ENCODE peak calls at places on chromosomes 1 and 21, in six cellular contexts. B is testis, Y is aorta, F is uterus, W is skeletal muscle cell, I is neuronal stem cell. J is an unnamed sample.

GRCh38 chr1:117810553-117810952 is 118.9 kb downstream of the GDAP2 start:
- DNase-seq in F (no peak), B (no peak), W (no peak), Y (no peak), I (no peak), J (no peak)

GRCh38 chr1:155942578-155943141 is 1.2 kb downstream of the RXFP4 start:
- DNase-seq in W (no peak), F (no peak), B (no peak), I (no peak), Y (peak), J (no peak)

GRCh38 chr21:36297938-36298572 is 21.9 kb upstream of the MORC3 start:
- DNase-seq in Y (peak), W (no peak), F (peak), I (no peak), B (peak), J (peak)

GRCh38 chr1:20266642-20267041 is 24.0 kb upstream of the VWA5B1 start:
- DNase-seq in Y (no peak), I (no peak), W (no peak), F (no peak), B (no peak), J (no peak)

GRCh38 chr1:43750083-43750482 is 42.7 kb downstream of the ST3GAL3 start:
- DNase-seq in W (no peak), F (no peak), B (no peak), I (no peak), Y (no peak), J (no peak)

GRCh38 chr21:22019766-22020165 is 1021.6 kb downstream of the NCAM2 start:
- DNase-seq in I (no peak), F (no peak), B (no peak), W (peak), Y (no peak), J (no peak)

GRCh38 chr1:44354268-44354839 is 703 bp downstream of the ERI3 start:
- DNase-seq in Y (no peak), I (no peak), W (peak), B (no peak), F (no peak), J (peak)

GRCh38 chr1:22428672-22429071 is 23.0 kb upstream of the ZBTB40 start:
- DNase-seq in B (peak), F (no peak), W (no peak), I (no peak), Y (no peak), J (peak)

GRCh38 chr1:8818325-8818775 is 910 bp upstream of the RERE start:
- DNase-seq in W (peak), I (no peak), Y (no peak), B (peak), F (peak), J (peak)

GRCh38 chr1:36384542-36385409 is 948 bp downstream of the STK40 start:
- DNase-seq in W (no peak), Y (peak), F (peak), B (peak), I (no peak), J (peak)

GRCh38 chr21:45639206-45640000 is 4.1 kb upstream of the PCBP3 start:
- DNase-seq in I (no peak), W (no peak), Y (no peak), F (no peak), B (no peak), J (no peak)

GRCh38 chr1:61334718-61335589 is 252.6 kb downstream of the NFIA start:
- DNase-seq in Y (peak), I (no peak), W (no peak), F (peak), B (peak), J (no peak)

GRCh38 chr1:156436319-156437043 is 64.1 kb downstream of the MEF2D start:
- DNase-seq in Y (no peak), B (no peak), W (no peak), I (no peak), F (no peak), J (no peak)

GRCh38 chr1:116769561-116769977 is 15.3 kb downstream of the CD2 start:
- DNase-seq in Y (no peak), F (no peak), W (peak), I (no peak), B (no peak), J (peak)

GRCh38 chr21:44920694-44921604 is at the start of gene ITGB2:
- DNase-seq in Y (no peak), W (no peak), I (no peak), F (no peak), B (no peak), J (no peak)

GRCh38 chr1:3285341-3285740 is 169.1 kb upstream of the ARHGEF16 start:
- DNase-seq in W (no peak), B (no peak), Y (no peak), I (no peak), F (no peak), J (no peak)

GRCh38 chr1:3284691-3285090 is 169.8 kb upstream of the ARHGEF16 start:
- DNase-seq in Y (no peak), W (no peak), I (no peak), F (no peak), B (no peak), J (no peak)

GRCh38 chr1:3282186-3282585 is 172.3 kb upstream of the ARHGEF16 start:
- DNase-seq in W (no peak), F (no peak), Y (no peak), I (no peak), B (no peak), J (no peak)

GRCh38 chr1:3282656-3283430 is 171.6 kb upstream of the ARHGEF16 start:
- DNase-seq in Y (no peak), B (no peak), F (no peak), W (no peak), I (no peak), J (no peak)

DNA sequence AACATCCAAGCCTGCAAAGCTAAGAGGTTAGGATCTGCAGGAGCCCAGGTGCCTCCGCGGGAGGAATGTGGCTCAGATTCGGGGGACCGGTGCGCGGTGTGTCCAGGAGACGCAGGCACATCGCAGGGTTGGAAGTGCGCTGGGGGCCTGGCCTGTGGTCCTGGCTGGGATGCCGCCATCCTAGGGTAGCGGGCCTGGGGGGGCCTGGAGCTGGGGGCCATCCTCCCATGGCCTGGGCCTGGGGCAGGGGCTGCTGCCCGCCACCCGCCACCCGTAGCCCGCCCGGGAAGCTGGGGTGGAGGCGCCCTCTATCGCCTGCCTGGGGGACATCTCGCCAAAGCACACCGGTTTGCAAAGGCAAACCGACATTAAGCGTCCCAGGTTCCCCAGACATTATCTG is 170.6 kb upstream of the ARHGEF16 start:
- DNase-seq in W (no peak), I (peak), Y (peak), B (peak), F (no peak), J (no peak)
- H3K4me3 ChIP-seq in W (no peak), I (no peak), Y (no peak), B (no peak), F (no peak), J (no peak)

GRCh38 chr1:33151115-33151514 is 30.7 kb downstream of the TRIM62 start:
- DNase-seq in B (no peak), Y (no peak), I (no peak), F (no peak), W (no peak), J (no peak)
- H3K4me3 ChIP-seq in B (no peak), Y (no peak), I (no peak), F (no peak), W (no peak), J (no peak)

DNA sequence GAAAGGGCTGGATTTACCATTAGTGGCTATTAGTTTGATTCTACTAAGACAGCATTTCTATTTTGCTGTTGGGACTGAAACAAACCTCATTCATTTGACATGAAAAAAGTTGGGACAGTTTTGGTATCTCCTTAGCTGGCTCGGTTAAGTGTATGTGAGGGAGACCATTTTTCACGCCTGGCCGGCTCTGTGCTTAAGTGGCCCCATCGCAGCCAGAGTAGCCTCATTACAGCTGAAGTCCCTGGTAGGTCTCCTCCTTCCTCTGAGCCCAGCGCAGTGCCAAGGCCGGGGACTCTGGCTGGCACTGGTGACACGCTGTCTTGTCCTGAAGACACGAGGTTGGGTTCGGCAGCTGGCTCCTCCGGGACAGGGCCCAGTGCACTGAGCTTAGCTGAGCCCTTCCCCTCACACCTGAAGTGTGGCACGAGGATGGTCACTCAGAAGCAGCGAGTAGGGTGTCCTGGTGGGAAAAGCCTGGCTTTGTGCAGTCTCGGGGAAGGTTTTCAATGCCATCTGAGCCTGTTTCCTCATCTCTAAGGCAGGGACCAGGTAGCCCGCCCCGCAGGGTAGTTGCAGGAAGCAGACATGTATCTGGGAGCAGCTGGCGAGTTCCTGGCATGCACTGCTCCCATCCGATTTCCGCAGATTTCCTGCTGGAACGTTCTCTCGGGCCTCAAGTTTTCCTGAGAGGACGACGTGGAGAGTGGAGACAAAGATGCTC is 196.5 kb downstream of the DYRK1A start:
- DNase-seq in Y (no peak), B (peak), F (no peak), I (no peak), W (no peak), J (no peak)
- H3K4me3 ChIP-seq in Y (peak), B (peak), F (peak), I (no peak), W (peak), J (peak)

GRCh38 chr1:234604393-234604725 is 5.6 kb downstream of the IRF2BP2 start:
- DNase-seq in B (no peak), Y (no peak), F (no peak), W (no peak), I (no peak), J (no peak)
- H3K4me3 ChIP-seq in B (peak), Y (peak), F (peak), W (peak), I (peak), J (peak)

DNA sequence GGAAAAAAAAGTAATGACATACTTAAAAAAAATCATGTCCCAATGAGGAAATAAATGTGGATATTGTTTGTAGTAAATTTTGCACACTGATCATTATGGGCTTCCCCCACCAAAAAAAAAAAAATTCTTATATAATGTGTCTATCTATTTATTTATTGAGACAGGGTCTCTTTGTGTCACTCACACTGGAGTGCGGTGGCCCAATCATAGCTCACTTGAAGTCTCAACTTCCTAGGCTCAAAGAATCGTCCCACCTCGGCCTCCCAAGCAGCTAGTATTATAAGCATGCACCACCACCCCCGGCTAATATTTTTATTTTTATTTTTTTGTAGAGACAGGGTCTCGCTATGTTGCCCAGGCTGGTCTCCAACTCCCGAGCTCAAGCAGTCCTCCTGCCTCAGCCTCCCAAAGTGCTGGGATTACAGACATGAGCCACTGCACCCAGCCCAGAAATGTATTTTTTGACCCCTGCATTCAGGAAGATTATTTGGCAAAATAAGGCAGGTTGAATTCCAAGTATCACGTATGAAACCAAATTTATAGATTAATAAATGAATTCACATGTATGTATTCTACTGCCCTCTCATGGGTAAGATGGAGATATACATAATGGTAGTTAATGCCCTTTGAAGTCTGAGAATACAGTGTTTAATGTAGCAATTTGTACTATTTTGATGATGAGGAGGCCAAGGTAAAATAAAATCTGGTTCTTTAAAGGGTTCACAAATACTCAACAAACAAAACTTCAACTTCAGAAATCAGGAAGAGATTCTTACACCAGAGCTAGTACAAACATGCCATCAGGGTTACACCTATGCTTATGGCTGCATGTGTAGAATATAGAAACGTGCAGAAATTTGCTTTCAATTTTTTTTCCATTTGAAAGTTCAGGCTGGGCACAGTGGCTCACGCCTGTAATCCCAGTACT is 1.4 kb upstream of the DENND2C start:
- DNase-seq in W (no peak), F (no peak), I (no peak), B (no peak), Y (no peak), J (peak)
- H3K4me3 ChIP-seq in W (no peak), F (no peak), I (no peak), B (no peak), Y (no peak), J (peak)

GRCh38 chr1:33502726-33503125 is 30.3 kb downstream of the ZSCAN20 start:
- DNase-seq in B (no peak), Y (no peak), I (no peak), W (peak), F (no peak), J (peak)
- H3K4me3 ChIP-seq in B (no peak), Y (no peak), I (no peak), W (no peak), F (no peak), J (no peak)

GRCh38 chr1:77680173-77680572 is 2.3 kb downstream of the ZZZ3 start:
- DNase-seq in W (no peak), F (no peak), Y (no peak), B (no peak), I (no peak), J (no peak)
- H3K4me3 ChIP-seq in W (no peak), F (no peak), Y (no peak), B (no peak), I (peak), J (no peak)

GRCh38 chr1:174352883-174353608 is 94.7 kb upstream of the GPR52 start:
- DNase-seq in W (no peak), B (no peak), F (no peak), Y (no peak), I (no peak), J (no peak)
- H3K4me3 ChIP-seq in W (no peak), B (no peak), F (no peak), Y (no peak), I (no peak), J (no peak)

GRCh38 chr1:209789245-209789644 is 4.9 kb upstream of the C1orf74 start:
- DNase-seq in Y (no peak), I (no peak), F (no peak), B (no peak), W (no peak), J (no peak)

GRCh38 chr1:209791920-209792319 is 7.6 kb upstream of the C1orf74 start:
- DNase-seq in W (no peak), F (no peak), Y (no peak), B (no peak), I (no peak), J (no peak)

GRCh38 chr1:209785592-209785991 is 1.2 kb upstream of the C1orf74 start:
- DNase-seq in F (no peak), B (no peak), W (no peak), I (no peak), Y (no peak), J (peak)

GRCh38 chr1:209787551-209787950 is 3.2 kb upstream of the C1orf74 start:
- DNase-seq in Y (no peak), W (no peak), I (no peak), F (no peak), B (no peak), J (no peak)

DNA sequence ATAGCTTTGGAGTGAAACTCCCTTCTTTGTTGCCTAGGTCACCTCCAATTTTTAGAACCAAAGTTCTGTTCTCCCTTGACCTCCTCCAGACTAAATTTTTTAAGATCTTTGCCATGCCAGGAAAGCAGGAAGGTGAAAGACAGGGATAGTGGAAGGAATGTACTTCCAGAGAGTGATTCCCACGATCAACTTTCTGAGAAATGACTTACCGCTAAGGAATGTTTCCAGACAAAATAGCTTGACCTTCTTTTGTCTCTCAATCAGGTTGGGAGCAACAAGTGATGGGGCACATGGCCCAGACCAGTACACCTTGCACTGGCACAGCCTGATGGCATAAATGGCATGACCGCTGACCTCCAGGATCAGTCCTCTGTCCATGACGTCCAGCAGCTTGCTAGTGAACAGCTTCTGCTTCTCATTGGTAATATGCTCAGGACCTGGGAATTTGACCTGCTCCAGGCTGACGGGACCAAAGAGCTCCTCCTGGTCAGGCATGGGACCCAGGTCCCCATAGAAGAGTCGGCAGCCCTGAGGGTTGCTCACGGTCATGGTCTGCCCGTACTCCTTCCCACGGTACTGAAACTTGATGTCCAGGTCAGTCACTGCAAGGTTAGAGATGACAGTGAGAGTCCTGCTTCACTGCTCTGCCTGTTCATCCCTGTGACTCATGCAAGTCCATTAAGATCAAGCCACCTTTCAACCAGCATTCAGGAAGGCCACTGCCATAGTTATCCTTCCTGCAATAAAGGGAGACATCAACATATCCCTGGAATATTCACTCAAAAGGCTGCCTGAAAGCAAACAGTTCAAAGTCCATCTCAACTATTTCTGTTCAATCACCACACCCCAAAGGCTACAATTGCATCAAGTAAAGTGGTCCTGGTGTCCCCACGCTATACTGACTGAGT is 6.2 kb upstream of the C1orf74 start:
- DNase-seq in I (no peak), W (no peak), Y (no peak), B (no peak), F (no peak), J (no peak)
- H3K4me3 ChIP-seq in I (no peak), W (no peak), Y (no peak), B (no peak), F (no peak), J (no peak)

J was measured in bronchial epithelial cell.